ENCODE peak calls at places on chromosomes 16 and 17, in four cellular contexts. One of them, this sample, is unnamed.
A peak's percentile ranks its signal among the peaks of the same experiment; 100 is the strongest.

GRCh38 chr17:37824534-37825485 is 80.0 kb upstream of the HNF1B start:
- DNase-seq in cardiac muscle cell: peak; percentile 82
- DNase-seq in D341Med: no peak
- DNase-seq in HuH-7: no peak
- DNase-seq in this sample: no peak

GRCh38 chr17:44362479-44362963 is 1.1 kb downstream of the FAM171A2 start:
- DNase-seq in HuH-7: no peak
- DNase-seq in D341Med: no peak
- DNase-seq in cardiac muscle cell: no peak
- DNase-seq in this sample: no peak

GRCh38 chr16:89121691-89122321 is 28.2 kb downstream of the ACSF3 start:
- DNase-seq in HuH-7: no peak
- DNase-seq in cardiac muscle cell: no peak
- DNase-seq in D341Med: no peak
- DNase-seq in this sample: no peak

GRCh38 chr16:67641779-67642708 is 2.9 kb upstream of the CARMIL2 start:
- DNase-seq in D341Med: no peak
- DNase-seq in HuH-7: peak; percentile 12
- DNase-seq in cardiac muscle cell: peak; percentile 60
- DNase-seq in this sample: no peak

GRCh38 chr17:68033636-68034451 is 1.7 kb upstream of the KPNA2 start:
- DNase-seq in D341Med: no peak
- DNase-seq in cardiac muscle cell: peak; percentile 72
- DNase-seq in HuH-7: peak; percentile 72
- DNase-seq in this sample: no peak

GRCh38 chr16:81841709-81842108 is 62.6 kb downstream of the PLCG2 start:
- DNase-seq in cardiac muscle cell: no peak
- DNase-seq in HuH-7: no peak
- DNase-seq in D341Med: no peak
- DNase-seq in this sample: no peak

GRCh38 chr17:71516149-71516548 is 604.7 kb upstream of the SOX9 start:
- DNase-seq in D341Med: no peak
- DNase-seq in HuH-7: no peak
- DNase-seq in cardiac muscle cell: no peak
- DNase-seq in this sample: no peak

GRCh38 chr16:52563767-52564611 is 17.0 kb upstream of the TOX3 start:
- DNase-seq in D341Med: no peak
- DNase-seq in cardiac muscle cell: no peak
- DNase-seq in HuH-7: no peak
- DNase-seq in this sample: no peak

GRCh38 chr16:46801428-46802049 is 29.4 kb downstream of the C16orf87 start:
- DNase-seq in D341Med: peak; percentile 26
- DNase-seq in HuH-7: no peak
- DNase-seq in cardiac muscle cell: peak; percentile 42
- DNase-seq in this sample: no peak

GRCh38 chr17:68600123-68600880 is 865 bp downstream of the FAM20A start:
- DNase-seq in D341Med: peak; percentile 72
- DNase-seq in cardiac muscle cell: no peak
- DNase-seq in HuH-7: peak; percentile 74
- DNase-seq in this sample: peak; percentile 65

GRCh38 chr17:79811036-79811887 is 14.4 kb upstream of the CBX8 start:
- DNase-seq in HuH-7: peak; percentile 96
- DNase-seq in D341Med: peak; percentile 95
- DNase-seq in cardiac muscle cell: no peak
- DNase-seq in this sample: peak; percentile 62

GRCh38 chr17:17712268-17712924 is 31.1 kb downstream of the RAI1 start:
- DNase-seq in D341Med: no peak
- DNase-seq in HuH-7: no peak
- DNase-seq in cardiac muscle cell: peak; percentile 76
- DNase-seq in this sample: no peak

GRCh38 chr17:66493283-66494019 is 191.0 kb downstream of the PRKCA start:
- DNase-seq in cardiac muscle cell: peak; percentile 83
- DNase-seq in HuH-7: no peak
- DNase-seq in D341Med: no peak
- DNase-seq in this sample: no peak

GRCh38 chr17:33871720-33872535 is 383.2 kb upstream of the CCL2 start:
- DNase-seq in HuH-7: no peak
- DNase-seq in cardiac muscle cell: no peak
- DNase-seq in D341Med: no peak
- DNase-seq in this sample: no peak

GRCh38 chr16:31409433-31409832 is 16.3 kb downstream of the ITGAD start:
- DNase-seq in cardiac muscle cell: peak; percentile 37
- DNase-seq in D341Med: no peak
- DNase-seq in HuH-7: no peak
- DNase-seq in this sample: no peak

GRCh38 chr16:19086322-19087199 is 19.1 kb downstream of the COQ7 start:
- DNase-seq in cardiac muscle cell: peak; percentile 95
- DNase-seq in D341Med: peak; percentile 91
- DNase-seq in HuH-7: peak; percentile 88
- DNase-seq in this sample: peak; percentile 92